ENCODE peak calls at places on chromosomes 4 and X, in six cellular contexts. Y is lower lobe of right lung; S is CD4-positive, alpha-beta T cell; U is fibroblast of lung; J is SK-N-SH; G is right lobe of liver. C is an unnamed sample.

GRCh38 chr4:1356181-1356998 is 9.4 kb downstream of the UVSSA start:
- DNase-seq in Y (peak; percentile 73), S (peak; percentile 34), G (no peak), U (peak; percentile 59), J (peak; percentile 90), C (peak; percentile 41)

GRCh38 chr4:102599887-102600286 is 98.7 kb downstream of the NFKB1 start:
- DNase-seq in Y (no peak), U (no peak), G (no peak), J (no peak), S (no peak), C (no peak)

GRCh38 chr4:42454755-42455154 is 57.5 kb downstream of the SHISA3 start:
- DNase-seq in U (no peak), G (no peak), J (no peak), Y (no peak), S (no peak), C (no peak)

GRCh38 chr4:18630218-18631110 is 608.9 kb upstream of the LCORL start:
- DNase-seq in G (no peak), S (no peak), Y (no peak), U (no peak), J (no peak), C (no peak)

GRCh38 chr4:7803992-7804758 is 135.5 kb downstream of the AFAP1 start:
- DNase-seq in Y (peak; percentile 88), J (peak; percentile 82), U (peak; percentile 82), G (peak; percentile 82), S (peak; percentile 76), C (peak; percentile 72)

GRCh38 chrX:99371976-99372595 is 1038.0 kb downstream of the PCDH19 start:
- DNase-seq in J (peak; percentile 58), U (no peak), Y (no peak), S (no peak), G (no peak), C (no peak)

GRCh38 chrX:13428055-13428786 is 108.4 kb upstream of the ATXN3L start:
- DNase-seq in J (no peak), G (no peak), Y (no peak), S (no peak), U (peak; percentile 41), C (peak; percentile 84)

GRCh38 chrX:45619290-45619689 is 418.6 kb upstream of the DIPK2B start:
- DNase-seq in U (no peak), Y (no peak), J (no peak), S (no peak), G (no peak), C (peak; percentile 41)

GRCh38 chr4:52594961-52595360 is 64.1 kb downstream of the USP46 start:
- DNase-seq in Y (no peak), J (no peak), U (peak; percentile 12), S (no peak), G (no peak), C (peak; percentile 12)

GRCh38 chr4:39324446-39324845 is 41.7 kb downstream of the RFC1 start:
- DNase-seq in S (no peak), G (no peak), J (no peak), U (no peak), Y (no peak), C (no peak)

GRCh38 chrX:51487960-51488267 is 8.5 kb downstream of the NUDT11 start:
- DNase-seq in S (no peak), U (no peak), J (no peak), G (no peak), Y (no peak), C (no peak)

GRCh38 chr4:76235915-76236314 is 15.6 kb upstream of the FAM47E start:
- DNase-seq in U (no peak), Y (no peak), J (no peak), S (no peak), G (no peak), C (no peak)

GRCh38 chr4:76923619-76924357 is 25.8 kb upstream of the SEPTIN11 start:
- DNase-seq in G (no peak), U (no peak), Y (no peak), S (no peak), J (no peak), C (no peak)

GRCh38 chrX:107014927-107015326 is 14.9 kb upstream of the MORC4 start:
- DNase-seq in Y (no peak), U (no peak), S (no peak), G (no peak), J (no peak), C (no peak)

GRCh38 chr4:168589154-168589553 is 92.3 kb downstream of the PALLD start:
- DNase-seq in Y (no peak), G (no peak), U (peak; percentile 79), J (no peak), S (no peak), C (peak; percentile 88)

GRCh38 chrX:120774611-120775010 is 101.1 kb downstream of the CT47B1 start:
- DNase-seq in S (no peak), U (no peak), J (no peak), G (no peak), Y (no peak), C (no peak)

GRCh38 chrX:15277594-15277993 is 7.7 kb upstream of the ASB9 start:
- DNase-seq in G (peak; percentile 55), U (no peak), J (no peak), Y (no peak), S (no peak), C (no peak)

GRCh38 chrX:107171369-107172102 is 34.7 kb downstream of the NUP62CL start:
- DNase-seq in Y (no peak), G (no peak), U (no peak), S (no peak), J (no peak), C (no peak)

GRCh38 chr4:2069986-2070385 is 10.9 kb downstream of the NAT8L start:
- DNase-seq in U (no peak), S (no peak), J (peak; percentile 38), G (no peak), Y (no peak), C (no peak)

GRCh38 chr4:2336659-2337058 is 74.8 kb upstream of the MXD4 start:
- DNase-seq in U (no peak), S (no peak), G (no peak), Y (no peak), J (no peak), C (no peak)

GRCh38 chrX:129648514-129649267 is 6.1 kb downstream of the APLN start:
- DNase-seq in S (no peak), G (no peak), U (no peak), Y (no peak), J (no peak), C (no peak)

GRCh38 chrX:24097741-24098140 is 43.0 kb downstream of the EIF2S3 start:
- DNase-seq in J (no peak), S (no peak), G (no peak), Y (no peak), U (peak; percentile 26), C (no peak)

GRCh38 chr4:121777625-121778024 is 12.7 kb upstream of the SMIM43 start:
- DNase-seq in J (no peak), G (no peak), S (no peak), Y (no peak), U (no peak), C (no peak)

GRCh38 chrX:103415528-103415927 is 39.2 kb downstream of the BEX3 start:
- DNase-seq in J (no peak), U (no peak), Y (no peak), G (no peak), S (no peak), C (no peak)

GRCh38 chr4:113781439-113782040 is 20.0 kb upstream of the CAMK2D start:
- DNase-seq in J (peak; percentile 33), Y (no peak), G (no peak), U (peak; percentile 72), S (no peak), C (no peak)

GRCh38 chr4:44738615-44739014 is 12.3 kb upstream of the GNPDA2 start:
- DNase-seq in Y (no peak), G (no peak), U (peak; percentile 6), S (no peak), J (no peak), C (peak; percentile 10)

GRCh38 chrX:15399901-15400500 is 15.8 kb upstream of the VEGFD start:
- DNase-seq in Y (no peak), G (peak; percentile 51), U (no peak), J (no peak), S (no peak), C (no peak)

GRCh38 chr4:124133753-124134152 is 578.8 kb downstream of the ANKRD50 start:
- DNase-seq in G (no peak), U (no peak), S (no peak), J (no peak), Y (no peak), C (no peak)

GRCh38 chrX:52870041-52870440 is 2.2 kb upstream of the XAGE3 start:
- DNase-seq in S (no peak), U (no peak), J (no peak), Y (no peak), G (no peak), C (no peak)

GRCh38 chrX:115562492-115562872 is 1.5 kb downstream of the PLS3 start:
- DNase-seq in S (no peak), U (peak; percentile 58), G (no peak), Y (no peak), J (no peak), C (no peak)

GRCh38 chrX:1874416-1874815 is 259.6 kb downstream of the ASMT start:
- DNase-seq in S (no peak), Y (no peak), J (no peak), U (no peak), G (no peak), C (no peak)

GRCh38 chr4:112759313-112759712 is 122.4 kb downstream of the LARP7 start:
- DNase-seq in U (no peak), Y (no peak), J (no peak), G (no peak), S (no peak), C (no peak)

GRCh38 chrX:10631416-10632145 is 11.2 kb upstream of the MID1 start:
- DNase-seq in G (no peak), U (no peak), Y (no peak), J (no peak), S (no peak), C (no peak)
- H3K27ac ChIP-seq in G (no peak overlapping the region), U (no peak overlapping the region), Y (no peak overlapping the region), J (no peak overlapping the region), S (no peak overlapping the region), C (no peak overlapping the region)

GRCh38 chr4:69060651-69061308 is 35.5 kb upstream of the UGT2B7 start:
- DNase-seq in S (no peak), G (peak; percentile 56), Y (no peak), J (no peak), U (no peak), C (no peak)
- TF ChIP-seq CTCF in S (no peak), G (peak; percentile 51), Y (no peak), J (peak; percentile 26), U (no peak), C (peak; percentile 43)

DNA sequence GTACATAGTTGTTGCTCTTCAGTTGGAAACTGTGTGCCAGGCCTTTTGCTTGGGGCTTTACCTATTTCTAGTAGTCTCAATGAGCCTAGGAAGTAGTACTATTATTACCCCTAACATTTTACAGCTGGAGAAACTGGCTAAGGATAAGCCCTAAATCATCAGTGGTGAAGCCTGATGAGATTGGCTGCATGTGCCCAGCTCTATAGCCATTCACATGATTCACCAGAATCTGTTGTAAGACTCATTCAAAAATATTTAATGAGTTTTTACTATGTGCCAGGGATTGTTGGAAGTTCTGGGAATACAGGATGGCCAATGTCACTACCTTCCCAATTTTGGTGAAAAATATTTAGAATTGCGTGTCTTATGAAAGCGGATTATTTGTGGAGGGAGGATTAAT is 2.8 kb downstream of the KIT start:
- DNase-seq in S (no peak), J (no peak), G (no peak), U (no peak), Y (no peak), C (no peak)
- H3K27me3 ChIP-seq in S (peaks cover 59% of the 10 kb centered on the region), J (peaks cover 14% of the 10 kb centered on the region), G (peaks cover 15% of the 10 kb centered on the region), U (peaks cover 15% of the 10 kb centered on the region), Y (peaks cover 39% of the 10 kb centered on the region), C (no peaks in the 10 kb centered on the region)

GRCh38 chr4:55635760-55636621 is at the start of gene NMU:
- DNase-seq in S (peak; percentile 5), Y (peak; percentile 78), J (peak; percentile 87), U (no peak), G (no peak), C (no peak)
- H3K27ac ChIP-seq in S (no peak within 1 kb of the TSS), Y (no peak within 1 kb of the TSS), J (no peak within 1 kb of the TSS), U (no peak within 1 kb of the TSS), G (no peak within 1 kb of the TSS), C (no peak within 1 kb of the TSS)